ENCODE peak calls at places on chromosome 14, in five cellular contexts. R is NCI-H1417; T is T-cell; Q is activated CD8-positive, alpha-beta memory T cell treated with anti-CD3 and anti-CD28 coated beads for 1 hour; U is ELF-1. X is an unnamed sample.

GRCh38 chr14:64761441-64762043 is 57.3 kb downstream of the PLEKHG3 start:
- DNase-seq in R (no peak), T (no peak), Q (no peak), U (no peak), X (no peak)

GRCh38 chr14:96265387-96265786 is 9.4 kb downstream of the BDKRB1 start:
- DNase-seq in R (peak; percentile 79), T (no peak), Q (no peak), U (no peak), X (no peak)

GRCh38 chr14:33959692-33960151 is 8.8 kb upstream of the EGLN3 start:
- DNase-seq in R (no peak), T (no peak), Q (no peak), U (peak; percentile 79), X (no peak)

GRCh38 chr14:74980746-74981661 is 21.7 kb upstream of the EIF2B2 start:
- DNase-seq in R (no peak), T (no peak), Q (no peak), U (peak; percentile 78), X (no peak)

GRCh38 chr14:63478024-63478423 is 65.2 kb downstream of the PPP2R5E start:
- DNase-seq in R (no peak), T (no peak), Q (no peak), U (no peak), X (no peak)

GRCh38 chr14:24695265-24696241 is 61.6 kb upstream of the GZMB start:
- DNase-seq in R (no peak), T (no peak), Q (no peak), U (no peak), X (no peak)

GRCh38 chr14:32720927-32721326 is 217.8 kb upstream of the NPAS3 start:
- DNase-seq in R (no peak), T (no peak), Q (no peak), U (no peak), X (no peak)

GRCh38 chr14:32654106-32654505 is 284.6 kb upstream of the NPAS3 start:
- DNase-seq in R (no peak), T (no peak), Q (no peak), U (no peak), X (no peak)

GRCh38 chr14:70808402-70809237 is 693 bp downstream of the MAP3K9 start:
- DNase-seq in R (peak; percentile 54), T (peak; percentile 7), Q (peak; percentile 33), U (peak; percentile 53), X (no peak)

GRCh38 chr14:35826218-35826951 is at the start of gene BRMS1L:
- DNase-seq in R (peak; percentile 99), T (peak; percentile 95), Q (peak; percentile 92), U (peak; percentile 99), X (peak; percentile 96)

GRCh38 chr14:68978550-68978911 is 571 bp downstream of the ACTN1 start:
- DNase-seq in R (peak; percentile 63), T (no peak), Q (peak; percentile 18), U (peak; percentile 66), X (no peak)

GRCh38 chr14:100383727-100384158 is 60.6 kb downstream of the SLC25A47 start:
- DNase-seq in R (peak; percentile 80), T (peak; percentile 48), Q (peak; percentile 49), U (peak; percentile 76), X (no peak)

GRCh38 chr14:75399819-75400678 is 27.8 kb upstream of the JDP2 start:
- DNase-seq in R (peak; percentile 91), T (no peak), Q (no peak), U (peak; percentile 42), X (no peak)

GRCh38 chr14:73245401-73246325 is 8.4 kb downstream of the PAPLN start:
- DNase-seq in R (no peak), T (no peak), Q (peak; percentile 29), U (peak; percentile 55), X (no peak)

GRCh38 chr14:62234849-62235248 is 472.6 kb downstream of the SNAPC1 start:
- DNase-seq in R (no peak), T (no peak), Q (no peak), U (no peak), X (no peak)

GRCh38 chr14:60092516-60092915 is 793 bp downstream of the PCNX4 start:
- DNase-seq in R (peak; percentile 33), T (no peak), Q (no peak), U (peak; percentile 18), X (peak; percentile 5)

GRCh38 chr14:42533476-42533875 is 926.8 kb downstream of the LRFN5 start:
- DNase-seq in R (no peak), T (no peak), Q (no peak), U (no peak), X (no peak)

GRCh38 chr14:105220699-105221597 is 27.4 kb upstream of the BTBD6 start:
- DNase-seq in R (no peak), T (no peak), Q (no peak), U (no peak), X (no peak)

GRCh38 chr14:106790189-106791036 is 1264.0 kb downstream of the TMEM121 start:
- DNase-seq in R (peak; percentile 87), T (peak; percentile 42), Q (peak; percentile 49), U (peak; percentile 20), X (no peak)

GRCh38 chr14:104265918-104266642 is 127.7 kb downstream of the KIF26A start:
- DNase-seq in R (peak; percentile 19), T (no peak), Q (no peak), U (no peak), X (no peak)

GRCh38 chr14:105901226-105901625 is 374.8 kb downstream of the TMEM121 start:
- DNase-seq in R (no peak), T (no peak), Q (no peak), U (no peak), X (no peak)

GRCh38 chr14:69133206-69134125 is 19.5 kb downstream of the DCAF5 start:
- DNase-seq in R (no peak), T (no peak), Q (no peak), U (no peak), X (no peak)

GRCh38 chr14:94474581-94475031 is 1.4 kb downstream of the SERPINA9 start:
- DNase-seq in R (no peak), T (no peak), Q (no peak), U (peak; percentile 23), X (no peak)

GRCh38 chr14:98177551-98177950 is 1094.4 kb downstream of the BCL11B start:
- DNase-seq in R (no peak), T (no peak), Q (no peak), U (no peak), X (no peak)

GRCh38 chr14:74949211-74949610 is 6.2 kb downstream of the PGF start:
- DNase-seq in R (no peak), T (no peak), Q (no peak), U (no peak), X (no peak)

GRCh38 chr14:78875031-78875430 is 704.9 kb downstream of the NRXN3 start:
- DNase-seq in R (no peak), T (no peak), Q (no peak), U (no peak), X (no peak)

X was measured in cerebellar nuclear complex.